ENCODE peak calls at places on chromosomes 4 and X, in five cellular contexts. H is GM18507, L is fibroblast of lung, Y is GOT3, P is GM10248. N is an unnamed sample.
A peak's percentile ranks its signal among the peaks of the same experiment; 100 is the strongest.

GRCh38 chrX:104136241-104137019 is 20.4 kb downstream of the SLC25A53 start:
- DNase-seq in H (no peak), L (peak; percentile 91), Y (peak; percentile 3), P (peak; percentile 52), N (peak; percentile 87)

GRCh38 chr4:78320353-78320935 is 231.1 kb upstream of the ANXA3 start:
- DNase-seq in H (no peak), L (no peak), Y (no peak), P (no peak), N (no peak)

GRCh38 chr4:107845721-107846120 is 21.0 kb downstream of the SGMS2 start:
- DNase-seq in L (no peak), P (no peak), H (no peak), Y (no peak), N (no peak)

GRCh38 chr4:88759039-88759631 is 61.5 kb upstream of the NAP1L5 start:
- DNase-seq in P (no peak), H (no peak), Y (no peak), L (peak; percentile 88), N (no peak)

GRCh38 chr4:3043272-3044020 is 30.9 kb downstream of the HTT-AS start:
- DNase-seq in P (no peak), Y (no peak), H (no peak), L (no peak), N (no peak)

GRCh38 chr4:52726821-52727580 is 24.2 kb downstream of the ERVMER34-1 start:
- DNase-seq in Y (no peak), L (no peak), H (no peak), P (no peak), N (no peak)

GRCh38 chr4:157358439-157358838 is 137.9 kb downstream of the GRIA2 start:
- DNase-seq in P (no peak), H (no peak), L (no peak), Y (no peak), N (no peak)

GRCh38 chr4:122996350-122996749 is 74.0 kb upstream of the NUDT6 start:
- DNase-seq in H (no peak), Y (no peak), P (no peak), L (no peak), N (no peak)

GRCh38 chr4:27366424-27366823 is 505.8 kb downstream of the STIM2 start:
- DNase-seq in L (peak; percentile 8), Y (no peak), H (no peak), P (no peak), N (no peak)

GRCh38 chr4:186134254-186134653 is 29.8 kb downstream of the FAM149A start:
- DNase-seq in P (peak; percentile 77), L (no peak), H (peak; percentile 46), Y (no peak), N (no peak)

GRCh38 chr4:37434469-37434868 is 189.9 kb downstream of the NWD2 start:
- DNase-seq in L (peak; percentile 8), Y (no peak), P (no peak), H (no peak), N (peak; percentile 46)

GRCh38 chr4:1458581-1458980 is 52.3 kb upstream of the NKX1-1 start:
- DNase-seq in P (no peak), H (no peak), Y (no peak), L (no peak), N (no peak)